ENCODE peak calls at places on chromosomes 7 and 10, in nine cellular contexts. P is mesothelial cell of epicardium, W is heart right ventricle, X is Peyer's patch, S is SK-N-SH, Z is GM13976, J is astrocyte of the spinal cord, T is neural progenitor cell, V is neural crest cell. K is an unnamed sample.

GRCh38 chr10:110356628-110357245 is 52.0 kb upstream of the SMNDC1 start:
- DNase-seq in P (no peak), W (no peak), X (peak; percentile 92), S (no peak), Z (peak; percentile 87), J (peak; percentile 86), T (no peak), V (no peak), K (peak; percentile 27)

GRCh38 chr7:44279286-44279685 is 46.1 kb downstream of the CAMK2B start:
- DNase-seq in P (peak; percentile 3), W (no peak), X (no peak), S (peak; percentile 67), Z (no peak), J (no peak), T (peak; percentile 35), V (no peak), K (no peak)

GRCh38 chr10:62842983-62843382 is 26.8 kb upstream of the EGR2 start:
- DNase-seq in P (no peak), W (no peak), X (no peak), S (no peak), Z (peak; percentile 33), J (no peak), T (no peak), V (no peak), K (no peak)

GRCh38 chr7:113289140-113289740 is 170.9 kb upstream of the SMIM30 start:
- DNase-seq in P (no peak), W (no peak), X (no peak), S (peak; percentile 42), Z (peak; percentile 32), J (peak; percentile 44), T (peak; percentile 66), V (no peak), K (no peak)

GRCh38 chr7:2043316-2044039 is 189.3 kb downstream of the MAD1L1 start:
- DNase-seq in P (peak; percentile 12), W (no peak), X (no peak), S (peak; percentile 36), Z (no peak), J (no peak), T (peak; percentile 31), V (no peak), K (no peak)

GRCh38 chr10:43333653-43334052 is 37.8 kb upstream of the FXYD4 start:
- DNase-seq in P (no peak), W (no peak), X (no peak), S (no peak), Z (no peak), J (no peak), T (no peak), V (no peak), K (no peak)

GRCh38 chr7:73708961-73709360 is 10.5 kb downstream of the STX1A start:
- DNase-seq in P (no peak), W (no peak), X (no peak), S (no peak), Z (no peak), J (no peak), T (no peak), V (no peak), K (no peak)

GRCh38 chr7:116547347-116547746 is 22.5 kb downstream of the CAV1 start:
- DNase-seq in P (no peak), W (no peak), X (no peak), S (no peak), Z (no peak), J (no peak), T (no peak), V (no peak), K (no peak)

GRCh38 chr7:151923097-151923876 is 33.0 kb upstream of the GALNTL5 start:
- DNase-seq in P (no peak), W (no peak), X (no peak), S (no peak), Z (no peak), J (no peak), T (no peak), V (no peak), K (no peak)

GRCh38 chr10:133180192-133180914 is 20.3 kb downstream of the KNDC1 start:
- DNase-seq in P (no peak), W (no peak), X (no peak), S (no peak), Z (no peak), J (no peak), T (no peak), V (no peak), K (no peak)

GRCh38 chr7:148332787-148333186 is 257.8 kb upstream of the C7orf33 start:
- DNase-seq in P (no peak), W (no peak), X (no peak), S (no peak), Z (no peak), J (no peak), T (no peak), V (no peak), K (no peak)

GRCh38 chr10:15715619-15716227 is 4.0 kb downstream of the ITGA8 start:
- DNase-seq in P (no peak), W (no peak), X (no peak), S (peak; percentile 55), Z (no peak), J (peak; percentile 35), T (peak; percentile 56), V (no peak), K (no peak)

GRCh38 chr7:110084177-110084807 is 1006.6 kb upstream of the LRRN3 start:
- DNase-seq in P (no peak), W (no peak), X (no peak), S (no peak), Z (no peak), J (no peak), T (no peak), V (no peak), K (no peak)

DNA sequence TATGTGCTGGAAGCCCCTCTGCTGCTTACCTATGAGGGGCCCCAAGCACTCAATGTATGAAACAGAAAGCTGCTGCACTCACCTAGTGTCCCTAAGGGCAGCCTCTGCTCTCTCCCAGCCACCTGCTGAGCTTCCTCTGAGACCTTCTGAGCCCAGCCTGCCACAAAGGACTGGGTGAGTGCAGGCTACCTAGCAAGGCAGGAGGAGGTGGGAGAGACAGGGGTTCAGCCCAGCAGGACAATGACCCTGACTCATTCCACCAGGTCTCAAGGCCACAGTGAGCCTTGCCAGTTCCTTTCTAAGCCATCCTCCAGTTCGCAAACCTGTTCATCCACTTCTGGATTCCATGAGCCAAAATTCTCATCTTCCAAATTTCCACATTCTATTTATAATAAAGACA is 16.3 kb downstream of the VOPP1 start:
- DNase-seq in P (no peak), W (no peak), X (peak; percentile 49), S (no peak), Z (no peak), J (no peak), T (no peak), V (no peak), K (no peak)
- TF ChIP-seq CTCF in P (no peak), W (no peak), X (no peak), S (no peak), Z (no peak), J (no peak), T (no peak), V (no peak), K (no peak)

DNA sequence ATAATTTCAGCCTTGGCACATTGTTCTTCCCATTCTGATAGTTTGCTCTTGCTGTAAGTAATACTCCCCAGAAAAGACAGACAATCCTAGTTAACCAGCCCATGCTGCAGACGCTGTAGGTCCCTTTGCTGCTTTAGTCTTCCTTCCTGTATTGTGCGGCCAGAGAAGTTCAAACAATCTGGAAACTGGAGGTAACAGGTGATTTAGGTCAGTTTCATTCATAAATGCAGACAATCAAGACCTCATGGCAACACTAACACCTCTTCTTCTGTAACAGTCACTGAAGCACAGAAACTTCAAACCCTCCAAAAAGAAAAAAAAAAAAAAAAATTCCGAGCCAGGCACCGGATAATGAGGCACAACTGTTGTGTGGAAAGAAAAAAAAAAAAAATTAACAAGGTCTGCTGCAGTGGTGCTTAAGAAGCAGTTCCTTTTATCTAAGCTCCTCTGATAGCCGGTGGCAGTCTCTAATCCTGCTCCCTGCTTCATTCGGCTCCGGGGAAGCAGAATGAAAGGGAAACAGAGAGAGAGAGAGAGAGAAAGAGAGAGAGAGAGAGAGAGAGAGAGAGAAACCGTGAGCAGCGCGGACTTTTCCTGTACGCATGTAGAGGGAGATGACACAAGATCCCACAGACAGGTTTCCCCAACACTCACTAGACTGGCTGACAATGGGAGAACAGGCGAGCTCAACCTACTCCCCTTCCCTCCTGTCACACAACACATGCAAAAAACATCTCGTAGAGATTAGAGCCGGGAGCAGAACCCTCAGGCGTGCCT is at the start of gene SEMA3A:
- DNase-seq in P (no peak), W (no peak), X (peak; percentile 17), S (peak; percentile 55), Z (no peak), J (peak; percentile 83), T (peak; percentile 88), V (peak; percentile 19), K (no peak)
- TF ChIP-seq CTCF in P (no peak), W (no peak), X (no peak), S (peak; percentile 39), Z (no peak), J (no peak), T (peak; percentile 7), V (no peak), K (no peak)

GRCh38 chr7:33339074-33339805 is 209.9 kb downstream of the BBS9 start:
- DNase-seq in P (no peak), W (no peak), X (no peak), S (no peak), Z (no peak), J (no peak), T (no peak), V (no peak), K (no peak)

GRCh38 chr7:33336820-33337219 is 207.5 kb downstream of the BBS9 start:
- DNase-seq in P (no peak), W (no peak), X (no peak), S (no peak), Z (no peak), J (no peak), T (no peak), V (no peak), K (no peak)

GRCh38 chr7:33334349-33334748 is 205.0 kb downstream of the BBS9 start:
- DNase-seq in P (no peak), W (no peak), X (no peak), S (peak; percentile 16), Z (no peak), J (peak; percentile 29), T (peak; percentile 53), V (no peak), K (no peak)
- TF ChIP-seq CTCF in P (no peak), W (peak; percentile 29), X (peak; percentile 44), S (peak; percentile 57), Z (peak; percentile 26), J (peak; percentile 47), T (peak; percentile 64), V (peak; percentile 63), K (no peak)

GRCh38 chr10:126596472-126597016 is 73.9 kb downstream of the C10orf90 start:
- DNase-seq in P (no peak), W (no peak), X (no peak), S (no peak), Z (no peak), J (no peak), T (no peak), V (no peak), K (no peak)

GRCh38 chr10:126599949-126600627 is 70.4 kb downstream of the C10orf90 start:
- DNase-seq in P (no peak), W (no peak), X (no peak), S (peak; percentile 60), Z (no peak), J (no peak), T (peak; percentile 21), V (no peak), K (no peak)

GRCh38 chr10:126595160-126595559 is 75.3 kb downstream of the C10orf90 start:
- DNase-seq in P (no peak), W (no peak), X (no peak), S (no peak), Z (no peak), J (no peak), T (no peak), V (no peak), K (no peak)

GRCh38 chr10:126597206-126597605 is 73.3 kb downstream of the C10orf90 start:
- DNase-seq in P (no peak), W (no peak), X (no peak), S (no peak), Z (no peak), J (no peak), T (no peak), V (no peak), K (no peak)

GRCh38 chr10:126598009-126598408 is 72.5 kb downstream of the C10orf90 start:
- DNase-seq in P (no peak), W (no peak), X (no peak), S (peak; percentile 43), Z (peak; percentile 24), J (peak; percentile 50), T (peak; percentile 66), V (peak; percentile 25), K (no peak)
- TF ChIP-seq CTCF in P (no peak), W (peak; percentile 18), X (no peak), S (peak; percentile 58), Z (peak; percentile 38), J (peak; percentile 86), T (peak; percentile 66), V (peak; percentile 64), K (no peak)